ENCODE peak calls at places on chromosomes 12 and 14, in ten cellular contexts. H, F, X, P, K, B, N, D, E and C are unnamed samples.

GRCh38 chr14:93073833-93074769 is 41.6 kb downstream of the ITPK1 start:
- DNase-seq in B (no peak), D (peak; percentile 97), H (peak; percentile 50), P (no peak), N (no peak), X (peak; percentile 34), K (no peak), E (peak; percentile 72), F (peak; percentile 36), C (no peak)

GRCh38 chr14:70045296-70045695 is 143.5 kb downstream of the SLC8A3 start:
- DNase-seq in N (no peak), E (no peak), D (no peak), H (no peak), P (no peak), F (no peak), X (peak; percentile 16), K (no peak), B (no peak), C (no peak)

GRCh38 chr12:30882706-30883105 is 43.8 kb upstream of the TSPAN11 start:
- DNase-seq in K (no peak), B (peak; percentile 22), E (no peak), X (peak; percentile 4), N (no peak), P (no peak), F (no peak), H (no peak), D (no peak), C (no peak)

GRCh38 chr12:65646127-65646643 is 178.1 kb upstream of the HMGA2 start:
- DNase-seq in D (no peak), E (no peak), H (no peak), X (no peak), P (no peak), K (no peak), F (no peak), N (no peak), B (no peak), C (no peak)

GRCh38 chr12:3651585-3652424 is 101.1 kb downstream of the CRACR2A start:
- DNase-seq in K (no peak), P (no peak), H (no peak), D (no peak), F (no peak), E (no peak), N (no peak), X (peak; percentile 7), B (no peak), C (no peak)

GRCh38 chr12:50217202-50217601 is 50.0 kb upstream of the CERS5 start:
- DNase-seq in B (no peak), P (no peak), H (no peak), X (no peak), E (no peak), N (no peak), K (no peak), D (no peak), F (no peak), C (no peak)

GRCh38 chr14:100065942-100066574 is 836 bp downstream of the EVL start:
- DNase-seq in X (no peak), F (no peak), B (no peak), E (peak; percentile 92), D (peak; percentile 81), H (no peak), N (no peak), P (no peak), K (no peak), C (no peak)

GRCh38 chr14:64704743-64705405 is 650 bp downstream of the PLEKHG3 start:
- DNase-seq in E (no peak), K (peak; percentile 69), P (peak; percentile 43), F (no peak), N (peak; percentile 55), D (peak; percentile 21), H (no peak), B (peak; percentile 30), X (no peak), C (peak; percentile 72)

GRCh38 chr12:130920711-130921381 is 32.9 kb upstream of the ADGRD1 start:
- DNase-seq in P (no peak), H (no peak), E (no peak), B (no peak), F (peak; percentile 84), K (no peak), X (peak; percentile 97), D (no peak), N (no peak), C (peak; percentile 91)

GRCh38 chr12:12749433-12749832 is 32.3 kb downstream of the CDKN1B start:
- DNase-seq in H (no peak), P (no peak), E (no peak), X (peak; percentile 97), B (no peak), D (no peak), F (no peak), K (no peak), N (no peak), C (no peak)

GRCh38 chr14:21476526-21476924 is 234 bp downstream of the RAB2B start:
- DNase-seq in E (peak; percentile 83), F (no peak), K (peak; percentile 91), B (no peak), P (no peak), N (peak; percentile 78), H (peak; percentile 48), X (no peak), D (peak; percentile 81), C (no peak)